ENCODE peak calls at places on chromosomes 6 and 20, in nine cellular contexts. One of them, this sample, is unnamed.

GRCh38 chr6:125102901-125103300 is 50.7 kb upstream of the TPD52L1 start:
- DNase-seq in RWPE1: peak
- DNase-seq in brain microvascular endothelial cell: peak
- DNase-seq in cardiac muscle cell: peak
- DNase-seq in tibial artery: no peak
- DNase-seq in nephron progenitor cell: no peak
- DNase-seq in AG04450: peak
- DNase-seq in cardiac fibroblast: peak
- DNase-seq in hepatocyte: no peak
- DNase-seq in this sample: peak

GRCh38 chr6:14738933-14739332 is 506.9 kb upstream of the JARID2 start:
- DNase-seq in brain microvascular endothelial cell: no peak
- DNase-seq in cardiac fibroblast: peak
- DNase-seq in tibial artery: no peak
- DNase-seq in nephron progenitor cell: no peak
- DNase-seq in RWPE1: no peak
- DNase-seq in AG04450: no peak
- DNase-seq in hepatocyte: no peak
- DNase-seq in cardiac muscle cell: no peak
- DNase-seq in this sample: no peak

GRCh38 chr6:44504321-44504761 is 116.8 kb downstream of the CDC5L start:
- DNase-seq in nephron progenitor cell: no peak
- DNase-seq in brain microvascular endothelial cell: no peak
- DNase-seq in RWPE1: no peak
- DNase-seq in cardiac muscle cell: no peak
- DNase-seq in AG04450: no peak
- DNase-seq in cardiac fibroblast: no peak
- DNase-seq in hepatocyte: no peak
- DNase-seq in tibial artery: no peak
- DNase-seq in this sample: no peak

GRCh38 chr6:82143041-82143481 is 104.5 kb downstream of the IBTK start:
- DNase-seq in AG04450: no peak
- DNase-seq in cardiac fibroblast: peak
- DNase-seq in cardiac muscle cell: peak
- DNase-seq in brain microvascular endothelial cell: no peak
- DNase-seq in hepatocyte: no peak
- DNase-seq in RWPE1: no peak
- DNase-seq in tibial artery: no peak
- DNase-seq in nephron progenitor cell: no peak
- DNase-seq in this sample: no peak

GRCh38 chr20:18571009-18571408 is 3.8 kb downstream of the SMIM26 start:
- DNase-seq in cardiac muscle cell: no peak
- DNase-seq in cardiac fibroblast: no peak
- DNase-seq in tibial artery: no peak
- DNase-seq in hepatocyte: no peak
- DNase-seq in RWPE1: no peak
- DNase-seq in AG04450: no peak
- DNase-seq in brain microvascular endothelial cell: no peak
- DNase-seq in nephron progenitor cell: no peak
- DNase-seq in this sample: no peak

GRCh38 chr20:52268184-52268583 is 76.6 kb upstream of the ZFP64 start:
- DNase-seq in hepatocyte: no peak
- DNase-seq in cardiac fibroblast: peak
- DNase-seq in cardiac muscle cell: no peak
- DNase-seq in RWPE1: no peak
- DNase-seq in brain microvascular endothelial cell: no peak
- DNase-seq in nephron progenitor cell: no peak
- DNase-seq in AG04450: no peak
- DNase-seq in tibial artery: no peak
- DNase-seq in this sample: no peak

GRCh38 chr20:3380228-3381070 is 27.0 kb downstream of the DNAAF9 start:
- DNase-seq in AG04450: no peak
- DNase-seq in tibial artery: no peak
- DNase-seq in RWPE1: no peak
- DNase-seq in nephron progenitor cell: no peak
- DNase-seq in cardiac muscle cell: no peak
- DNase-seq in cardiac fibroblast: no peak
- DNase-seq in brain microvascular endothelial cell: no peak
- DNase-seq in hepatocyte: no peak
- DNase-seq in this sample: no peak

GRCh38 chr6:43722920-43723565 is 35.5 kb upstream of the MRPS18A start:
- DNase-seq in RWPE1: no peak
- DNase-seq in brain microvascular endothelial cell: no peak
- DNase-seq in AG04450: no peak
- DNase-seq in nephron progenitor cell: no peak
- DNase-seq in tibial artery: no peak
- DNase-seq in cardiac fibroblast: no peak
- DNase-seq in cardiac muscle cell: no peak
- DNase-seq in hepatocyte: no peak
- DNase-seq in this sample: no peak

GRCh38 chr6:36441307-36441894 is 1.3 kb downstream of the PXT1 start:
- DNase-seq in cardiac muscle cell: peak
- DNase-seq in nephron progenitor cell: peak
- DNase-seq in cardiac fibroblast: peak
- DNase-seq in hepatocyte: peak
- DNase-seq in brain microvascular endothelial cell: peak
- DNase-seq in tibial artery: peak
- DNase-seq in AG04450: peak
- DNase-seq in RWPE1: peak
- DNase-seq in this sample: peak

GRCh38 chr6:129635396-129636164 is 74.4 kb downstream of the ARHGAP18 start:
- DNase-seq in AG04450: no peak
- DNase-seq in RWPE1: no peak
- DNase-seq in hepatocyte: no peak
- DNase-seq in brain microvascular endothelial cell: no peak
- DNase-seq in cardiac muscle cell: no peak
- DNase-seq in tibial artery: no peak
- DNase-seq in cardiac fibroblast: peak
- DNase-seq in nephron progenitor cell: no peak
- DNase-seq in this sample: no peak

GRCh38 chr20:52168116-52168515 is 23.5 kb downstream of the ZFP64 start:
- DNase-seq in cardiac fibroblast: no peak
- DNase-seq in tibial artery: no peak
- DNase-seq in brain microvascular endothelial cell: no peak
- DNase-seq in AG04450: no peak
- DNase-seq in RWPE1: no peak
- DNase-seq in cardiac muscle cell: no peak
- DNase-seq in nephron progenitor cell: no peak
- DNase-seq in hepatocyte: no peak
- DNase-seq in this sample: no peak

GRCh38 chr6:169452117-169452868 is 198.6 kb upstream of the THBS2 start:
- DNase-seq in AG04450: peak
- DNase-seq in nephron progenitor cell: no peak
- DNase-seq in cardiac muscle cell: no peak
- DNase-seq in hepatocyte: no peak
- DNase-seq in brain microvascular endothelial cell: peak
- DNase-seq in tibial artery: peak
- DNase-seq in cardiac fibroblast: peak
- DNase-seq in RWPE1: no peak
- DNase-seq in this sample: peak

GRCh38 chr6:105401247-105402089 is 1.4 kb downstream of the PREP start:
- DNase-seq in AG04450: no peak
- DNase-seq in brain microvascular endothelial cell: no peak
- DNase-seq in nephron progenitor cell: no peak
- DNase-seq in RWPE1: no peak
- DNase-seq in cardiac fibroblast: no peak
- DNase-seq in cardiac muscle cell: no peak
- DNase-seq in hepatocyte: no peak
- DNase-seq in tibial artery: no peak
- DNase-seq in this sample: no peak

GRCh38 chr6:154766993-154767392 is 33.8 kb downstream of the SCAF8 start:
- DNase-seq in tibial artery: no peak
- DNase-seq in cardiac muscle cell: no peak
- DNase-seq in hepatocyte: no peak
- DNase-seq in brain microvascular endothelial cell: no peak
- DNase-seq in cardiac fibroblast: peak
- DNase-seq in AG04450: no peak
- DNase-seq in nephron progenitor cell: no peak
- DNase-seq in RWPE1: no peak
- DNase-seq in this sample: no peak

GRCh38 chr6:50270427-50270826 is 220.7 kb upstream of the DEFB112 start:
- DNase-seq in cardiac muscle cell: no peak
- DNase-seq in hepatocyte: no peak
- DNase-seq in nephron progenitor cell: no peak
- DNase-seq in brain microvascular endothelial cell: no peak
- DNase-seq in tibial artery: no peak
- DNase-seq in RWPE1: no peak
- DNase-seq in AG04450: no peak
- DNase-seq in cardiac fibroblast: no peak
- DNase-seq in this sample: no peak

GRCh38 chr6:17673543-17674254 is 33.0 kb downstream of the NUP153 start:
- DNase-seq in AG04450: no peak
- DNase-seq in cardiac fibroblast: no peak
- DNase-seq in cardiac muscle cell: no peak
- DNase-seq in RWPE1: no peak
- DNase-seq in brain microvascular endothelial cell: no peak
- DNase-seq in tibial artery: no peak
- DNase-seq in nephron progenitor cell: no peak
- DNase-seq in hepatocyte: no peak
- DNase-seq in this sample: no peak

GRCh38 chr20:14337400-14338171 is at the start of gene FLRT3:
- DNase-seq in tibial artery: peak
- DNase-seq in cardiac fibroblast: peak
- DNase-seq in brain microvascular endothelial cell: peak
- DNase-seq in RWPE1: peak
- DNase-seq in hepatocyte: peak
- DNase-seq in AG04450: peak
- DNase-seq in nephron progenitor cell: peak
- DNase-seq in cardiac muscle cell: peak
- DNase-seq in this sample: peak

GRCh38 chr6:142462260-142462659 is 160.5 kb downstream of the ADGRG6 start:
- DNase-seq in cardiac fibroblast: no peak
- DNase-seq in brain microvascular endothelial cell: no peak
- DNase-seq in tibial artery: no peak
- DNase-seq in cardiac muscle cell: no peak
- DNase-seq in AG04450: no peak
- DNase-seq in nephron progenitor cell: no peak
- DNase-seq in RWPE1: no peak
- DNase-seq in hepatocyte: no peak
- DNase-seq in this sample: no peak
- TF ChIP-seq CTCF in cardiac fibroblast: peak
- TF ChIP-seq CTCF in brain microvascular endothelial cell: peak
- TF ChIP-seq CTCF in tibial artery: no peak
- TF ChIP-seq CTCF in cardiac muscle cell: peak
- TF ChIP-seq CTCF in AG04450: no peak
- TF ChIP-seq CTCF in nephron progenitor cell: no peak
- TF ChIP-seq CTCF in RWPE1: no peak
- TF ChIP-seq CTCF in hepatocyte: peak
- TF ChIP-seq CTCF in this sample: no peak

DNA sequence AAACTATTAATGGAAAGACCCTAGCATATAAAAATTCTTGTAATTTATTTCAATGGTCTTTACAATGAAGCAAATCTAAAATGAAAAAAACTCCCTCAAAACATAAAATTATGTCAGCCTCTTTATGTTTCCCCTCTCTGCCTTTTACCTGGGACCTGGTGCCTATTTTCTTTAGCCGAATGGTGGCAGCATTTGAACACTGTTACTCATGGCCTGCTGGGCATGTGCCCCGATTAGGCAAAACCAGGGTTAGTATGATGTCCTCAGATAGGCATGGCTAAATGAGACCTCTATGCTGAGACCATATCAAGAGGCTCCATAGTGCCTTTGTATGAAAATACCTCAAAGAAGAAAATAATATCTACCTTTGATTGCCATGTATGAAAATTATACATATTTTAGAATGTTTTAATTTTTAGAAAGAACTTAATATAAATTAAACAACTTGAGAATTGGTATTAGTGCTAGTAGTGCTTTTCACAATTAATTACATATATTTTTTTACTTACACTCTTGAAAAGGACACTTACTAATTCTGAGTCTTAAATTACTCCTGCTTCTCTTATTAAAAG is 22.5 kb upstream of the C6orf58 start:
- DNase-seq in tibial artery: no peak
- DNase-seq in hepatocyte: peak
- DNase-seq in AG04450: no peak
- DNase-seq in brain microvascular endothelial cell: peak
- DNase-seq in RWPE1: peak
- DNase-seq in nephron progenitor cell: no peak
- DNase-seq in cardiac fibroblast: peak
- DNase-seq in cardiac muscle cell: peak
- DNase-seq in this sample: peak
- TF ChIP-seq CTCF in tibial artery: no peak
- TF ChIP-seq CTCF in hepatocyte: peak
- TF ChIP-seq CTCF in AG04450: peak
- TF ChIP-seq CTCF in brain microvascular endothelial cell: peak
- TF ChIP-seq CTCF in RWPE1: peak
- TF ChIP-seq CTCF in nephron progenitor cell: no peak
- TF ChIP-seq CTCF in cardiac fibroblast: peak
- TF ChIP-seq CTCF in cardiac muscle cell: peak
- TF ChIP-seq CTCF in this sample: no peak

GRCh38 chr6:160750276-160750689 is 48.2 kb downstream of the PLG start:
- DNase-seq in cardiac fibroblast: no peak
- DNase-seq in RWPE1: peak
- DNase-seq in brain microvascular endothelial cell: no peak
- DNase-seq in nephron progenitor cell: peak
- DNase-seq in hepatocyte: peak
- DNase-seq in tibial artery: no peak
- DNase-seq in cardiac muscle cell: peak
- DNase-seq in AG04450: no peak
- DNase-seq in this sample: peak
- TF ChIP-seq CTCF in cardiac fibroblast: no peak
- TF ChIP-seq CTCF in RWPE1: peak
- TF ChIP-seq CTCF in brain microvascular endothelial cell: no peak
- TF ChIP-seq CTCF in nephron progenitor cell: peak
- TF ChIP-seq CTCF in hepatocyte: peak
- TF ChIP-seq CTCF in tibial artery: no peak
- TF ChIP-seq CTCF in cardiac muscle cell: no peak
- TF ChIP-seq CTCF in AG04450: no peak
- TF ChIP-seq CTCF in this sample: peak

GRCh38 chr6:144289006-144289405 is 3.9 kb downstream of the UTRN start:
- DNase-seq in RWPE1: no peak
- DNase-seq in cardiac muscle cell: no peak
- DNase-seq in hepatocyte: no peak
- DNase-seq in AG04450: no peak
- DNase-seq in cardiac fibroblast: no peak
- DNase-seq in brain microvascular endothelial cell: no peak
- DNase-seq in tibial artery: no peak
- DNase-seq in nephron progenitor cell: no peak
- DNase-seq in this sample: no peak

GRCh38 chr6:144284753-144285547 is at the start of gene UTRN:
- DNase-seq in brain microvascular endothelial cell: peak
- DNase-seq in RWPE1: peak
- DNase-seq in cardiac fibroblast: peak
- DNase-seq in nephron progenitor cell: peak
- DNase-seq in AG04450: peak
- DNase-seq in cardiac muscle cell: peak
- DNase-seq in hepatocyte: peak
- DNase-seq in tibial artery: peak
- DNase-seq in this sample: peak

GRCh38 chr6:144285548-144285797 is 338 bp downstream of the UTRN start:
- DNase-seq in hepatocyte: no peak
- DNase-seq in tibial artery: no peak
- DNase-seq in brain microvascular endothelial cell: no peak
- DNase-seq in RWPE1: no peak
- DNase-seq in cardiac fibroblast: no peak
- DNase-seq in nephron progenitor cell: no peak
- DNase-seq in cardiac muscle cell: no peak
- DNase-seq in AG04450: no peak
- DNase-seq in this sample: no peak

GRCh38 chr6:144285798-144286502 is 815 bp downstream of the UTRN start:
- DNase-seq in brain microvascular endothelial cell: peak
- DNase-seq in cardiac fibroblast: peak
- DNase-seq in cardiac muscle cell: peak
- DNase-seq in hepatocyte: peak
- DNase-seq in RWPE1: peak
- DNase-seq in nephron progenitor cell: peak
- DNase-seq in tibial artery: peak
- DNase-seq in AG04450: no peak
- DNase-seq in this sample: peak

GRCh38 chr6:144286503-144287393 is 1.6 kb downstream of the UTRN start:
- DNase-seq in brain microvascular endothelial cell: peak
- DNase-seq in nephron progenitor cell: peak
- DNase-seq in cardiac muscle cell: peak
- DNase-seq in AG04450: peak
- DNase-seq in cardiac fibroblast: peak
- DNase-seq in RWPE1: peak
- DNase-seq in hepatocyte: peak
- DNase-seq in tibial artery: peak
- DNase-seq in this sample: peak
- TF ChIP-seq CTCF in brain microvascular endothelial cell: no peak
- TF ChIP-seq CTCF in nephron progenitor cell: no peak
- TF ChIP-seq CTCF in cardiac muscle cell: no peak
- TF ChIP-seq CTCF in AG04450: no peak
- TF ChIP-seq CTCF in cardiac fibroblast: no peak
- TF ChIP-seq CTCF in RWPE1: no peak
- TF ChIP-seq CTCF in hepatocyte: no peak
- TF ChIP-seq CTCF in tibial artery: no peak
- TF ChIP-seq CTCF in this sample: no peak